ENCODE peak calls at places on chromosomes 5 and 9, in six cellular contexts. U is heart right ventricle; O is foreskin fibroblast; N is NCI-H1092; F is activated CD8-positive, alpha-beta memory T cell treated with anti-CD3 and anti-CD28 coated beads for 48 hours; X is A549. T is an unnamed sample.

GRCh38 chr9:95822583-95823431 is 52.7 kb upstream of the ERCC6L2 start:
- DNase-seq in U (no peak), O (peak; percentile 79), N (no peak), F (peak; percentile 12), X (no peak), T (no peak)

GRCh38 chr5:147055304-147055826 is 176.8 kb upstream of the PPP2R2B start:
- DNase-seq in U (no peak), O (no peak), N (no peak), F (no peak), X (no peak), T (no peak)

GRCh38 chr9:133144887-133145466 is 18.7 kb downstream of the GBGT1 start:
- DNase-seq in U (no peak), O (no peak), N (no peak), F (no peak), X (no peak), T (no peak)

GRCh38 chr5:139788294-139788875 is 7.2 kb upstream of the PSD2 start:
- DNase-seq in U (peak; percentile 36), O (no peak), N (no peak), F (no peak), X (no peak), T (peak; percentile 77)

GRCh38 chr5:117414926-117415325 is 840.3 kb upstream of the SEMA6A start:
- DNase-seq in U (no peak), O (peak; percentile 4), N (no peak), F (no peak), X (no peak), T (no peak)

GRCh38 chr5:170903075-170903474 is 41.3 kb downstream of the RANBP17 start:
- DNase-seq in U (no peak), O (no peak), N (no peak), F (no peak), X (no peak), T (no peak)

GRCh38 chr5:141328231-141328630 is 2.1 kb upstream of the PCDHGA1 start:
- DNase-seq in U (no peak), O (no peak), N (no peak), F (no peak), X (no peak), T (no peak)

GRCh38 chr9:129141066-129142041 is 30.1 kb downstream of the PTPA start:
- DNase-seq in U (peak; percentile 94), O (peak; percentile 87), N (no peak), F (no peak), X (no peak), T (peak; percentile 91)

GRCh38 chr5:10220253-10220652 is 29.4 kb downstream of the ATPSCKMT start:
- DNase-seq in U (no peak), O (peak; percentile 56), N (no peak), F (no peak), X (no peak), T (no peak)

GRCh38 chr9:72476617-72477375 is 44.6 kb upstream of the TMC1 start:
- DNase-seq in U (no peak), O (peak; percentile 88), N (no peak), F (peak; percentile 2), X (peak; percentile 64), T (no peak)

GRCh38 chr5:135398160-135398854 is 724 bp downstream of the MACROH2A1 start:
- DNase-seq in U (no peak), O (peak; percentile 58), N (peak; percentile 9), F (no peak), X (peak; percentile 28), T (no peak)

GRCh38 chr5:154243736-154244135 is 53.2 kb downstream of the GALNT10 start:
- DNase-seq in U (no peak), O (peak; percentile 43), N (no peak), F (no peak), X (no peak), T (no peak)

GRCh38 chr9:14198544-14199510 is 115.1 kb downstream of the NFIB start:
- DNase-seq in U (peak; percentile 75), O (peak; percentile 45), N (no peak), F (no peak), X (no peak), T (peak; percentile 66)

GRCh38 chr5:178267876-178268275 is 35.3 kb upstream of the PHYKPL start:
- DNase-seq in U (no peak), O (no peak), N (no peak), F (no peak), X (no peak), T (no peak)

GRCh38 chr5:158754018-158754514 is 345.6 kb downstream of the EBF1 start:
- DNase-seq in U (no peak), O (peak; percentile 84), N (no peak), F (no peak), X (no peak), T (no peak)

GRCh38 chr5:172385661-172386187 is 68.6 kb downstream of the SH3PXD2B start:
- DNase-seq in U (no peak), O (no peak), N (no peak), F (no peak), X (no peak), T (no peak)

GRCh38 chr5:86679529-86679928 is 61.8 kb downstream of the COX7C start:
- DNase-seq in U (peak; percentile 49), O (peak; percentile 60), N (peak; percentile 36), F (no peak), X (peak; percentile 22), T (peak; percentile 48)

GRCh38 chr9:136786451-136786850 is 4.7 kb upstream of the TMEM141 start:
- DNase-seq in U (no peak), O (no peak), N (no peak), F (no peak), X (no peak), T (no peak)

GRCh38 chr5:124154714-124155113 is 591.7 kb downstream of the ZNF608 start:
- DNase-seq in U (no peak), O (no peak), N (no peak), F (no peak), X (no peak), T (no peak)

GRCh38 chr5:126143622-126144021 is 279.6 kb upstream of the GRAMD2B start:
- DNase-seq in U (no peak), O (no peak), N (no peak), F (no peak), X (no peak), T (no peak)

GRCh38 chr5:138974227-138975063 is 99.3 kb upstream of the LRRTM2 start:
- DNase-seq in U (peak; percentile 81), O (peak; percentile 78), N (no peak), F (no peak), X (no peak), T (peak; percentile 68)

GRCh38 chr5:118405650-118406061 is 582.7 kb downstream of the DTWD2 start:
- DNase-seq in U (peak; percentile 6), O (no peak), N (no peak), F (no peak), X (no peak), T (no peak)

GRCh38 chr5:116864157-116864837 is 289.7 kb upstream of the SEMA6A start:
- DNase-seq in U (no peak), O (no peak), N (no peak), F (no peak), X (no peak), T (no peak)

GRCh38 chr5:167743685-167744084 is 547.8 kb upstream of the WWC1 start:
- DNase-seq in U (no peak), O (peak; percentile 83), N (no peak), F (no peak), X (no peak), T (no peak)